ENCODE peak calls at places on chromosomes 4 and X, in eight cellular contexts. Z, M, I, D, N, E, H and L are unnamed samples.
A peak's percentile ranks its signal among the peaks of the same experiment; 100 is the strongest.

GRCh38 chr4:182219400-182219799 is 23.8 kb upstream of the TENM3 start:
- DNase-seq in E (no peak), D (no peak), H (no peak), Z (no peak), N (no peak), I (peak; percentile 38), M (peak; percentile 59), L (no peak)

GRCh38 chr4:174241162-174241561 is 42.3 kb downstream of the FBXO8 start:
- DNase-seq in Z (no peak), D (no peak), H (no peak), E (no peak), N (no peak), I (no peak), M (no peak), L (no peak)

GRCh38 chrX:143058096-143058495 is 32.4 kb downstream of the SPANXN4 start:
- DNase-seq in M (no peak), H (no peak), D (no peak), N (no peak), Z (no peak), E (no peak), I (no peak), L (no peak)

GRCh38 chr4:98232202-98232601 is 29.0 kb upstream of the RAP1GDS1 start:
- DNase-seq in N (peak; percentile 93), I (no peak), Z (no peak), M (no peak), H (no peak), E (no peak), D (no peak), L (peak; percentile 85)

GRCh38 chr4:174154455-174154854 is 129.0 kb downstream of the FBXO8 start:
- DNase-seq in D (no peak), I (peak; percentile 63), M (peak; percentile 81), H (no peak), E (no peak), Z (peak; percentile 8), N (no peak), L (no peak)

GRCh38 chr4:172892300-172892699 is 276.3 kb upstream of the GALNT7 start:
- DNase-seq in M (peak; percentile 3), H (peak; percentile 60), E (no peak), N (peak; percentile 1), D (no peak), Z (no peak), I (no peak), L (peak; percentile 42)

GRCh38 chrX:47030339-47030738 is 47.9 kb upstream of the RGN start:
- DNase-seq in D (no peak), E (no peak), M (peak; percentile 47), H (peak; percentile 27), Z (no peak), I (peak; percentile 15), N (no peak), L (peak; percentile 54)

GRCh38 chr4:159141193-159141592 is 38.3 kb downstream of the RAPGEF2 start:
- DNase-seq in Z (no peak), E (no peak), H (no peak), M (peak; percentile 40), D (no peak), N (no peak), I (no peak), L (no peak)

GRCh38 chrX:139559383-139560042 is 29.0 kb downstream of the F9 start:
- DNase-seq in I (no peak), D (no peak), M (peak; percentile 16), H (peak; percentile 30), N (no peak), E (no peak), Z (no peak), L (peak; percentile 50)

GRCh38 chr4:187417761-187418160 is 577.8 kb upstream of the ZFP42 start:
- DNase-seq in N (no peak), E (no peak), H (no peak), Z (no peak), D (no peak), M (no peak), I (no peak), L (no peak)

GRCh38 chr4:16450724-16451123 is 224.5 kb upstream of the TAPT1 start:
- DNase-seq in E (no peak), Z (no peak), H (no peak), I (no peak), D (no peak), M (no peak), N (no peak), L (no peak)

GRCh38 chrX:22969416-22969815 is 30.3 kb upstream of the DDX53 start:
- DNase-seq in H (no peak), Z (no peak), N (no peak), M (peak; percentile 44), E (no peak), D (no peak), I (no peak), L (no peak)

GRCh38 chrX:118974088-118974907 is at the start of gene LONRF3:
- DNase-seq in N (peak; percentile 53), Z (peak; percentile 76), M (peak; percentile 20), D (peak; percentile 52), I (no peak), E (peak; percentile 65), H (peak; percentile 20), L (no peak)

GRCh38 chr4:99205104-99205979 is 13.7 kb downstream of the ADH6 start:
- DNase-seq in H (peak; percentile 34), M (no peak), I (no peak), N (no peak), Z (peak; percentile 35), E (no peak), D (no peak), L (no peak)

GRCh38 chrX:74023203-74023602 is 280.8 kb upstream of the ZCCHC13 start:
- DNase-seq in Z (no peak), I (no peak), D (no peak), H (no peak), M (no peak), N (no peak), E (no peak), L (peak; percentile 70)

GRCh38 chrX:118178450-118178849 is 61.8 kb upstream of the KLHL13 start:
- DNase-seq in Z (peak; percentile 17), H (no peak), E (no peak), I (no peak), D (no peak), M (no peak), N (no peak), L (no peak)

GRCh38 chr4:82372502-82372873 is 1.3 kb downstream of the HNRNPD start:
- DNase-seq in D (peak; percentile 33), N (peak; percentile 47), Z (no peak), M (peak; percentile 9), I (no peak), E (peak; percentile 28), H (peak; percentile 22), L (peak; percentile 52)

GRCh38 chr4:39043058-39043696 is 11.0 kb upstream of the TMEM156 start:
- DNase-seq in I (no peak), N (no peak), H (no peak), D (no peak), M (peak; percentile 49), E (no peak), Z (no peak), L (no peak)